ENCODE peak calls at places on chromosomes 3 and 15, in four cellular contexts. One of them, this sample, is unnamed.

GRCh38 chr3:195796795-195797194 is 14.9 kb downstream of the MUC4 start:
- DNase-seq in lower leg skin: no peak
- DNase-seq in fibroblast of villous mesenchyme: no peak
- DNase-seq in choroid plexus epithelial cell: no peak
- DNase-seq in this sample: no peak

GRCh38 chr3:976021-976420 is 116.8 kb upstream of the CNTN6 start:
- DNase-seq in choroid plexus epithelial cell: no peak
- DNase-seq in lower leg skin: no peak
- DNase-seq in fibroblast of villous mesenchyme: no peak
- DNase-seq in this sample: no peak

GRCh38 chr15:63396546-63396939 is 14.9 kb upstream of the CA12 start:
- DNase-seq in fibroblast of villous mesenchyme: peak
- DNase-seq in lower leg skin: no peak
- DNase-seq in choroid plexus epithelial cell: no peak
- DNase-seq in this sample: no peak

GRCh38 chr15:81221449-81221848 is 24.8 kb downstream of the IL16 start:
- DNase-seq in lower leg skin: peak
- DNase-seq in choroid plexus epithelial cell: no peak
- DNase-seq in fibroblast of villous mesenchyme: no peak
- DNase-seq in this sample: no peak

GRCh38 chr3:82130056-82130455 is 368.6 kb upstream of the GBE1 start:
- DNase-seq in lower leg skin: no peak
- DNase-seq in choroid plexus epithelial cell: no peak
- DNase-seq in fibroblast of villous mesenchyme: no peak
- DNase-seq in this sample: no peak

GRCh38 chr3:33826688-33827087 is 28.3 kb downstream of the PDCD6IP start:
- DNase-seq in fibroblast of villous mesenchyme: peak
- DNase-seq in lower leg skin: no peak
- DNase-seq in choroid plexus epithelial cell: peak
- DNase-seq in this sample: no peak

GRCh38 chr3:113532698-113533533 is 561 bp downstream of the SIDT1 start:
- DNase-seq in fibroblast of villous mesenchyme: no peak
- DNase-seq in choroid plexus epithelial cell: no peak
- DNase-seq in lower leg skin: no peak
- DNase-seq in this sample: peak

GRCh38 chr15:51303462-51303861 is 34.9 kb downstream of the CYP19A1 start:
- DNase-seq in choroid plexus epithelial cell: no peak
- DNase-seq in lower leg skin: no peak
- DNase-seq in fibroblast of villous mesenchyme: no peak
- DNase-seq in this sample: no peak

GRCh38 chr3:81300324-81300927 is 461.0 kb downstream of the GBE1 start:
- DNase-seq in choroid plexus epithelial cell: peak
- DNase-seq in fibroblast of villous mesenchyme: peak
- DNase-seq in lower leg skin: no peak
- DNase-seq in this sample: no peak

GRCh38 chr3:104982130-104982529 is 384.6 kb upstream of the ALCAM start:
- DNase-seq in lower leg skin: no peak
- DNase-seq in choroid plexus epithelial cell: no peak
- DNase-seq in fibroblast of villous mesenchyme: no peak
- DNase-seq in this sample: no peak

GRCh38 chr3:135310317-135310716 is 515.3 kb downstream of the EPHB1 start:
- DNase-seq in fibroblast of villous mesenchyme: no peak
- DNase-seq in lower leg skin: no peak
- DNase-seq in choroid plexus epithelial cell: no peak
- DNase-seq in this sample: no peak

GRCh38 chr15:56919708-56920637 is 1.5 kb downstream of the TCF12 start:
- DNase-seq in fibroblast of villous mesenchyme: peak
- DNase-seq in lower leg skin: peak
- DNase-seq in choroid plexus epithelial cell: peak
- DNase-seq in this sample: peak

GRCh38 chr15:91129436-91129835 is 29.4 kb downstream of the SV2B start:
- DNase-seq in choroid plexus epithelial cell: no peak
- DNase-seq in fibroblast of villous mesenchyme: no peak
- DNase-seq in lower leg skin: no peak
- DNase-seq in this sample: no peak

GRCh38 chr3:115913069-115913686 is 289.9 kb downstream of the GAP43 start:
- DNase-seq in choroid plexus epithelial cell: peak
- DNase-seq in fibroblast of villous mesenchyme: no peak
- DNase-seq in lower leg skin: no peak
- DNase-seq in this sample: peak

GRCh38 chr15:32677238-32677750 is 35.8 kb downstream of the SCG5 start:
- DNase-seq in choroid plexus epithelial cell: peak
- DNase-seq in fibroblast of villous mesenchyme: no peak
- DNase-seq in lower leg skin: peak
- DNase-seq in this sample: no peak

GRCh38 chr15:40590635-40591105 is 3.4 kb upstream of the KNL1 start:
- DNase-seq in choroid plexus epithelial cell: peak
- DNase-seq in lower leg skin: no peak
- DNase-seq in fibroblast of villous mesenchyme: peak
- DNase-seq in this sample: no peak

GRCh38 chr15:26580943-26581342 is 191.9 kb downstream of the GABRB3 start:
- DNase-seq in lower leg skin: no peak
- DNase-seq in fibroblast of villous mesenchyme: no peak
- DNase-seq in choroid plexus epithelial cell: no peak
- DNase-seq in this sample: no peak

GRCh38 chr15:73800662-73801345 is 47.7 kb upstream of the INSYN1 start:
- DNase-seq in lower leg skin: no peak
- DNase-seq in choroid plexus epithelial cell: peak
- DNase-seq in fibroblast of villous mesenchyme: peak
- DNase-seq in this sample: peak

GRCh38 chr3:108503722-108504121 is 6.7 kb downstream of the MYH15 start:
- DNase-seq in fibroblast of villous mesenchyme: no peak
- DNase-seq in choroid plexus epithelial cell: no peak
- DNase-seq in lower leg skin: no peak
- DNase-seq in this sample: no peak

GRCh38 chr3:127735767-127736693 is 63.3 kb downstream of the ABTB1 start:
- DNase-seq in fibroblast of villous mesenchyme: peak
- DNase-seq in choroid plexus epithelial cell: peak
- DNase-seq in lower leg skin: peak
- DNase-seq in this sample: peak

GRCh38 chr3:86814918-86815655 is 175.9 kb downstream of the VGLL3 start:
- DNase-seq in choroid plexus epithelial cell: peak
- DNase-seq in lower leg skin: no peak
- DNase-seq in fibroblast of villous mesenchyme: no peak
- DNase-seq in this sample: peak

GRCh38 chr3:12536423-12536822 is 8.9 kb downstream of the MKRN2OS start:
- DNase-seq in lower leg skin: no peak
- DNase-seq in choroid plexus epithelial cell: peak
- DNase-seq in fibroblast of villous mesenchyme: peak
- DNase-seq in this sample: no peak

GRCh38 chr3:192422998-192423349 is 304.4 kb downstream of the FGF12 start:
- DNase-seq in fibroblast of villous mesenchyme: no peak
- DNase-seq in choroid plexus epithelial cell: no peak
- DNase-seq in lower leg skin: no peak
- DNase-seq in this sample: no peak

GRCh38 chr3:194255252-194256039 is 95.7 kb downstream of the CPN2 start:
- DNase-seq in lower leg skin: peak
- DNase-seq in fibroblast of villous mesenchyme: peak
- DNase-seq in choroid plexus epithelial cell: peak
- DNase-seq in this sample: no peak

GRCh38 chr15:65032823-65033537 is 3.5 kb upstream of the MTFMT start:
- DNase-seq in fibroblast of villous mesenchyme: peak
- DNase-seq in lower leg skin: no peak
- DNase-seq in choroid plexus epithelial cell: peak
- DNase-seq in this sample: peak

GRCh38 chr3:123319760-123320159 is 118.0 kb downstream of the SEC22A start:
- DNase-seq in lower leg skin: no peak
- DNase-seq in fibroblast of villous mesenchyme: no peak
- DNase-seq in choroid plexus epithelial cell: no peak
- DNase-seq in this sample: no peak

GRCh38 chr15:63221346-63221745 is 31.9 kb downstream of the RAB8B start:
- DNase-seq in lower leg skin: peak
- DNase-seq in choroid plexus epithelial cell: no peak
- DNase-seq in fibroblast of villous mesenchyme: no peak
- DNase-seq in this sample: peak

GRCh38 chr3:187264051-187264450 is 27.5 kb downstream of the MASP1 start:
- DNase-seq in choroid plexus epithelial cell: peak
- DNase-seq in fibroblast of villous mesenchyme: peak
- DNase-seq in lower leg skin: no peak
- DNase-seq in this sample: peak

DNA sequence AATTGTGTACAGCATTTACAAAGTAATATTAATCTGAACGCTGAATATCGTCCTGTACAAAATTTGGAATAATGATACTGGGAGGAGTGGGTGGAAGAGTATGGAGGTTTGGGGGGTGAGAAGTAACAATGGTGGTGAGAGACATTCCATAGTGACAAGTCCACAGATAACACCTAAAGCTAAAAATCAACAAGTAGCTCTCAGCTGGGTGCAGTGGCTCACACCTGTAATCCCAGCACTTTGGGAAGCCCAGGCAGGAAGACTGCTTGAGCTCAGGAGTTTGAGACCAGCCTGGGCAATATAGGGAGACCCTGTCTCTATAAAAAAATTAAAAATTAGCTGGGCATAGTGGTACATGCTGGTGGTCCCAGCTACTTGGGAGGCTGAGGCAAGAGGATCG is 5.1 kb downstream of the MRPS25 start:
- DNase-seq in fibroblast of villous mesenchyme: no peak
- DNase-seq in lower leg skin: no peak
- DNase-seq in choroid plexus epithelial cell: no peak
- DNase-seq in this sample: no peak
- TF ChIP-seq CTCF in fibroblast of villous mesenchyme: no peak
- TF ChIP-seq CTCF in lower leg skin: no peak
- TF ChIP-seq CTCF in choroid plexus epithelial cell: no peak
- TF ChIP-seq CTCF in this sample: no peak

GRCh38 chr15:50181206-50181982 is 602 bp upstream of the SLC27A2 start:
- DNase-seq in lower leg skin: no peak
- DNase-seq in choroid plexus epithelial cell: no peak
- DNase-seq in fibroblast of villous mesenchyme: no peak
- DNase-seq in this sample: no peak
- H3K4me3 ChIP-seq in lower leg skin: no peak
- H3K4me3 ChIP-seq in choroid plexus epithelial cell: peak
- H3K4me3 ChIP-seq in fibroblast of villous mesenchyme: peak
- H3K4me3 ChIP-seq in this sample: peak

DNA sequence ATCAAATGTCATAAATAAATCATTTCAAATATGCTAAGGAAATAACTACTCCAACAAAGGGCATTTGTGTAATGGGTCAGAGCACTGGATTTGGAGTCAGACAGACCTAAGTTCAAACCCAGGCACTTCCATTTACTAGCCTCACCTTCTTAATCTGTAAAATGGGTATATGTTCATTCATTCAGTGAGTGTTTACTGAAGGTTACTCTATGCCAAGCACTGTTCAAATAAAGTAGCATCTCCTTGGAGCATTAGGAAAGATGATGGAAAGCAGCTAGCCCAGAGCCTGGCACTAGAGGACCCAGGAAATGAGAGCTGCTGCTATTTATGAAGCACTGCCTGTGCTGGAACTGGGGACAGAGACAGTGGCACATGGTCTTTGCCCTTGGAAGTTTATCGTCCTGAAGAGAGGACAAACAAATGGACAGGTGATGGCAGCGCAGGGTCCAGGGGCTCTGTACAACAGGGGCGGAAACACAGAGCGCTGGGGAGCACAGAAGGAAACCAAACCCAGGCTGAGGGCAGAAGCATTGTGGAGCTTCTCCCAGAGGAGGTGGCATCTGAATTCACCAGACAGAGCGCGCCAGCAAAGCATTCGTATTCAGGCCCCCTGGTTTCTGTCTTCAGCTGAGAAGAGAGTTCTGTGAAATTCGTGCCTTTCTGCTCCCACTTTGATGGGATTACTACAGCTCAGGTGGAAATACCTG is 19.0 kb downstream of the TM4SF4 start:
- DNase-seq in lower leg skin: no peak
- DNase-seq in fibroblast of villous mesenchyme: no peak
- DNase-seq in choroid plexus epithelial cell: no peak
- DNase-seq in this sample: no peak
- TF ChIP-seq CTCF in lower leg skin: no peak
- TF ChIP-seq CTCF in fibroblast of villous mesenchyme: no peak
- TF ChIP-seq CTCF in choroid plexus epithelial cell: no peak
- TF ChIP-seq CTCF in this sample: no peak

GRCh38 chr3:50341537-50341936 is 901 bp upstream of the RASSF1 start:
- DNase-seq in lower leg skin: no peak
- DNase-seq in choroid plexus epithelial cell: no peak
- DNase-seq in fibroblast of villous mesenchyme: no peak
- DNase-seq in this sample: no peak
- H3K4me3 ChIP-seq in lower leg skin: no peak
- H3K4me3 ChIP-seq in choroid plexus epithelial cell: peak
- H3K4me3 ChIP-seq in fibroblast of villous mesenchyme: peak
- H3K4me3 ChIP-seq in this sample: no peak